ENCODE peak calls at places on chromosomes 12 and 14, in five cellular contexts. V, L, P, A and W are unnamed samples.
A peak's percentile ranks its signal among the peaks of the same experiment; 100 is the strongest.

GRCh38 chr14:80523518-80524117 is 312.3 kb upstream of the DIO2 start:
- DNase-seq in V (no peak), L (no peak), P (no peak), A (no peak), W (no peak)

GRCh38 chr12:121110211-121110940 is 22.3 kb upstream of the P2RX7 start:
- DNase-seq in V (peak; percentile 23), L (no peak), P (peak; percentile 61), A (peak; percentile 62), W (no peak)

GRCh38 chr14:100476012-100476822 is 111.0 kb downstream of the BEGAIN start:
- DNase-seq in V (no peak), L (no peak), P (no peak), A (no peak), W (no peak)

GRCh38 chr14:102544745-102545460 is 35.3 kb upstream of the ANKRD9 start:
- DNase-seq in V (no peak), L (no peak), P (no peak), A (no peak), W (no peak)

GRCh38 chr12:34405286-34406227 is 383.3 kb downstream of the ALG10 start:
- DNase-seq in V (no peak), L (peak; percentile 1), P (no peak), A (no peak), W (peak; percentile 58)

GRCh38 chr12:264269-264668 is 1.6 kb upstream of the SLC6A13 start:
- DNase-seq in V (no peak), L (no peak), P (no peak), A (no peak), W (no peak)

GRCh38 chr14:33880330-33880729 is 70.5 kb downstream of the EGLN3 start:
- DNase-seq in V (no peak), L (no peak), P (no peak), A (no peak), W (no peak)

GRCh38 chr12:94183702-94184379 is 35.5 kb downstream of the PLXNC1 start:
- DNase-seq in V (no peak), L (no peak), P (no peak), A (no peak), W (no peak)

GRCh38 chr14:64704743-64705405 is 650 bp downstream of the PLEKHG3 start:
- DNase-seq in V (no peak), L (no peak), P (no peak), A (no peak), W (no peak)

GRCh38 chr14:81751198-81751597 is 217.5 kb upstream of the SEL1L start:
- DNase-seq in V (no peak), L (no peak), P (no peak), A (no peak), W (no peak)

GRCh38 chr12:121711925-121712461 is 559 bp upstream of the TMEM120B start:
- DNase-seq in V (no peak), L (no peak), P (peak; percentile 3), A (no peak), W (no peak)

GRCh38 chr14:105197274-105197673 is 16.2 kb upstream of the NUDT14 start:
- DNase-seq in V (no peak), L (no peak), P (no peak), A (no peak), W (no peak)

GRCh38 chr12:90234455-90234854 is 525.8 kb upstream of the ATP2B1 start:
- DNase-seq in V (no peak), L (no peak), P (no peak), A (no peak), W (no peak)

GRCh38 chr14:51041117-51041531 is 53.8 kb downstream of the TRIM9 start:
- DNase-seq in V (no peak), L (no peak), P (no peak), A (no peak), W (no peak)

GRCh38 chr12:130633771-130634170 is 82.3 kb downstream of the RIMBP2 start:
- DNase-seq in V (peak; percentile 29), L (no peak), P (peak; percentile 25), A (no peak), W (no peak)

GRCh38 chr14:99595034-99595433 is 9.0 kb downstream of the CCDC85C start:
- DNase-seq in V (no peak), L (no peak), P (no peak), A (peak; percentile 73), W (no peak)

GRCh38 chr12:27733052-27733656 is 22.5 kb downstream of the MRPS35 start:
- DNase-seq in V (no peak), L (no peak), P (no peak), A (no peak), W (no peak)

GRCh38 chr12:1474059-1474537 is 120.3 kb downstream of the FBXL14 start:
- DNase-seq in V (no peak), L (no peak), P (no peak), A (no peak), W (peak; percentile 29)

GRCh38 chr12:716506-716905 is 35.9 kb upstream of the WNK1 start:
- DNase-seq in V (no peak), L (no peak), P (no peak), A (no peak), W (no peak)

GRCh38 chr12:24364921-24365320 is 415.5 kb upstream of the SOX5 start:
- DNase-seq in V (no peak), L (no peak), P (no peak), A (no peak), W (no peak)

GRCh38 chr12:18066666-18067065 is 23.3 kb downstream of the RERGL start:
- DNase-seq in V (no peak), L (no peak), P (no peak), A (no peak), W (no peak)

GRCh38 chr12:57893460-57894353 is 47.2 kb upstream of the CTDSP2 start:
- DNase-seq in V (peak; percentile 74), L (no peak), P (peak; percentile 71), A (no peak), W (peak; percentile 85)